ENCODE peak calls at places on chromosomes 16 and 17, in five cellular contexts. One of them, this sample, is unnamed.

GRCh38 chr16:3349175-3349574 is 6.5 kb upstream of the OR2C1 start:
- DNase-seq in WTC11: no peak
- DNase-seq in A549: no peak
- DNase-seq in K562: no peak
- DNase-seq in H1: no peak
- DNase-seq in this sample: no peak

GRCh38 chr16:84467256-84467655 is 37.2 kb downstream of the MEAK7 start:
- DNase-seq in A549: no peak
- DNase-seq in K562: no peak
- DNase-seq in H1: no peak
- DNase-seq in WTC11: no peak
- DNase-seq in this sample: no peak

GRCh38 chr16:50102046-50102756 is 36.4 kb downstream of the HEATR3 start:
- DNase-seq in WTC11: no peak
- DNase-seq in H1: no peak
- DNase-seq in A549: no peak
- DNase-seq in K562: no peak
- DNase-seq in this sample: no peak

GRCh38 chr16:9116141-9116540 is 24.7 kb downstream of the HAPSTR1 start:
- DNase-seq in A549: no peak
- DNase-seq in WTC11: no peak
- DNase-seq in K562: no peak
- DNase-seq in H1: no peak
- DNase-seq in this sample: no peak

GRCh38 chr16:12366313-12366712 is 389.8 kb downstream of the SNX29 start:
- DNase-seq in H1: no peak
- DNase-seq in A549: no peak
- DNase-seq in K562: no peak
- DNase-seq in WTC11: no peak
- DNase-seq in this sample: no peak

GRCh38 chr16:86479419-86479818 is 30.9 kb upstream of the FOXF1 start:
- DNase-seq in K562: no peak
- DNase-seq in WTC11: no peak
- DNase-seq in H1: no peak
- DNase-seq in A549: no peak
- DNase-seq in this sample: no peak

GRCh38 chr17:61391595-61392291 is 7.9 kb upstream of the TBX2 start:
- DNase-seq in H1: no peak
- DNase-seq in K562: no peak
- DNase-seq in WTC11: no peak
- DNase-seq in A549: no peak
- DNase-seq in this sample: no peak

GRCh38 chr17:48528153-48528912 is 2.5 kb downstream of the HOXB1 start:
- DNase-seq in K562: peak; percentile 47
- DNase-seq in WTC11: peak; percentile 41
- DNase-seq in A549: no peak
- DNase-seq in H1: no peak
- DNase-seq in this sample: no peak

GRCh38 chr16:2297506-2297860 is 29.6 kb upstream of the RNPS1 start:
- DNase-seq in WTC11: no peak
- DNase-seq in H1: no peak
- DNase-seq in K562: no peak
- DNase-seq in A549: no peak
- DNase-seq in this sample: no peak

GRCh38 chr17:50213026-50214015 is 11.9 kb upstream of the COL1A1 start:
- DNase-seq in A549: no peak
- DNase-seq in WTC11: peak; percentile 56
- DNase-seq in H1: no peak
- DNase-seq in K562: peak; percentile 47
- DNase-seq in this sample: no peak
- TF ChIP-seq JUN in A549: no peak
- TF ChIP-seq JUN in WTC11: no peak
- TF ChIP-seq JUN in H1: no peak
- TF ChIP-seq JUN in K562: no peak
- TF ChIP-seq JUN in this sample: no peak

DNA sequence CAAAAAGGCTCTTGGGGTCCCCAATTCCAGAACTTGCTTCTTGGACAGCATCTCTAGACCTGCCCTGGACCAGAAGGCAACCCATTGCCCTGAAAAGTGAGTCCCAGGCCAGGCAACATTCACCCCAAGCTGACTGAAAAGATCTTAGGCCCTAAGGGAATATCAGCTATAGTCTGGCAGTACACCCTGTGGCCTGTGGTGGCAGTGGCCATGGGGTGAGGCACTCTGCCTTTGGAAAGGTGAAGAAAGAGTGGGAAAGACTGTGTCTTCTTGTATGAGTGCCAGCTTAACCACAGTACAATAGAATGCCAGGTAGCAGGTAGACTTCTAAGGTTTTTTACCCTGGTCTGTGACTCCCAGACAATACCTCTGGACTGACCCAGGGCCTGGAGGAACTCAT is 564.5 kb downstream of the CDH8 start:
- DNase-seq in A549: no peak
- DNase-seq in WTC11: peak; percentile 22
- DNase-seq in K562: no peak
- DNase-seq in H1: no peak
- DNase-seq in this sample: no peak
- TF ChIP-seq JUN in A549: no peak
- TF ChIP-seq JUN in WTC11: no peak
- TF ChIP-seq JUN in K562: no peak
- TF ChIP-seq JUN in H1: no peak
- TF ChIP-seq JUN in this sample: no peak

DNA sequence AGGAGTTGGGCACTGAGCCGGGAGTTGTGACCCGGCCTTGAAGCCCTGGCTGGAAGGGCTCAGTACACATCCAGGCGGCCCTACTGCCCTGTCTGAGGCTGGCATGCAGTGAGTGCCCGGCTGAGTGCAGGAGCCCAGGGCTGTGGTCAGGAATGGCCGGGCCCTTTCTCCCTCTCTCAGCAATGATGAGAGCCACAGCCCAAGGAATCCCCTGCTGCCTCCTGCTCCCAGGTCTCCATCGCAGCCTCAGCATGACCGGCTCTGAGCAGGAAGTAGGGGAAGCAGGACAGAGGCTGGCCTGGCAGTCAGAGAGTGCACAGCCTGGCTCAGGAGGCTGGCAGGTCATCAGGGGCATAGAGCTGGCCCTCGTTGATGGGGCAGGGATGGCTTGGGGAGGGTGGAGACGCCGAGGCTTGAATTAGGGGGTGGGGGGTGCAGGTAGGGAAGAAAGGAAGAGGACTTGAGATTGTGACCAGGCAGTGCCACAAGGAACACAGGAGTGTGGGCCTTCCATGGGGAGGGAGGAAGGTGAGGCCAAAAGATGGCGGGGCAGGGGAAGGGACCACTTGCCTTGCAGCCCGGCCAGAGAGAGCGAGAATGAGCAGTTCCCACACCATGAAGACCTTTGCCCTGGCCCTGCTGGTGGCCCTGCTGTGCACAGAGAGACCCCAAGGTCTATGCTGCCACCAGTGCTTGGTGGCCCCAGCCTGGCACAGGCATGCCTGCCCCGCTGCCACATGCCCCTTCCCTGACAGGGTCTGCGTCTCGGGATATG is 32.1 kb upstream of the KRT17 start:
- DNase-seq in WTC11: no peak
- DNase-seq in A549: no peak
- DNase-seq in H1: no peak
- DNase-seq in K562: no peak
- DNase-seq in this sample: no peak
- TF ChIP-seq JUN in WTC11: no peak
- TF ChIP-seq JUN in A549: no peak
- TF ChIP-seq JUN in H1: no peak
- TF ChIP-seq JUN in K562: no peak
- TF ChIP-seq JUN in this sample: no peak

DNA sequence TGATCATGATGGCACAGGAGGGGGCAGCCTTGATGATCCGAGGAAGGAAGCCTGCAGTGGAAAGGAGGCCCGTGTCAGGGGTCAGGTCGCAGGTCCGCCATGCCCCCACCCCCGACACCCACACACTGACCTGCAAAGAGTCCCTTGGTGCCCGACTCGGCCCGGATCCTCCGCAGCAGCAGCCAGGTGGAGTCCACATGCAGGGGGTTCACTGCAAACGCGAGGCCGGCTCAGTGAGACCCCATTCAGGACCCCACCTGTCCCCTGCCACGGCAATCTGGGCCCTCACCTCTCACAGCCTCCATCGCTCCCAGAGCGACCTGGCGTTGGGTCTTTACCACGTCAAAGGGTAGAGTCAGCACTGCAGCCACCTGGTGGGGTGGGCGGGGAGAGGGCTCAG is 4.6 kb downstream of the SLC25A39 start:
- DNase-seq in H1: no peak
- DNase-seq in WTC11: no peak
- DNase-seq in A549: no peak
- DNase-seq in K562: no peak
- DNase-seq in this sample: no peak
- TF ChIP-seq JUN in H1: no peak
- TF ChIP-seq JUN in WTC11: no peak
- TF ChIP-seq JUN in A549: no peak
- TF ChIP-seq JUN in K562: no peak
- TF ChIP-seq JUN in this sample: no peak